ENCODE peak calls at places on chromosomes 11 and 22, in five cellular contexts. J is aorta, G is NB4, X is germinal center, D is KBM-7. M is an unnamed sample.
A peak's percentile ranks its signal among the peaks of the same experiment; 100 is the strongest.

GRCh38 chr11:36748856-36749255 is 150.8 kb upstream of the RAG2 start:
- DNase-seq in J (no peak), G (no peak), X (no peak), D (no peak), M (no peak)

GRCh38 chr22:39980635-39981034 is 14.1 kb upstream of the FAM83F start:
- DNase-seq in J (no peak), G (no peak), X (no peak), D (no peak), M (no peak)

GRCh38 chr11:10568486-10568941 is at the start of gene LYVE1:
- DNase-seq in J (no peak), G (no peak), X (no peak), D (no peak), M (peak; percentile 5)

GRCh38 chr11:72736452-72737069 is 15.6 kb downstream of the ARAP1 start:
- DNase-seq in J (no peak), G (peak; percentile 99), X (peak; percentile 45), D (peak; percentile 89), M (peak; percentile 39)

GRCh38 chr11:43486141-43486540 is 127.4 kb downstream of the TTC17 start:
- DNase-seq in J (no peak), G (no peak), X (no peak), D (no peak), M (no peak)

GRCh38 chr11:1301220-1302000 is 8.0 kb downstream of the TOLLIP start:
- DNase-seq in J (no peak), G (peak; percentile 19), X (no peak), D (no peak), M (no peak)

GRCh38 chr11:47997063-47998053 is 17.0 kb downstream of the PTPRJ start:
- DNase-seq in J (no peak), G (no peak), X (no peak), D (no peak), M (peak; percentile 47)

GRCh38 chr11:111604392-111605009 is 2.3 kb downstream of the SIK2 start:
- DNase-seq in J (no peak), G (peak; percentile 67), X (peak; percentile 32), D (peak; percentile 76), M (peak; percentile 2)

GRCh38 chr11:128285313-128285712 is 302.0 kb downstream of the ETS1 start:
- DNase-seq in J (no peak), G (no peak), X (no peak), D (no peak), M (no peak)

GRCh38 chr11:76086713-76087635 is 119.3 kb downstream of the WNT11 start:
- DNase-seq in J (no peak), G (no peak), X (no peak), D (no peak), M (peak; percentile 35)

GRCh38 chr11:134528453-134528852 is 116.4 kb upstream of the B3GAT1 start:
- DNase-seq in J (peak; percentile 34), G (no peak), X (no peak), D (no peak), M (no peak)

GRCh38 chr22:45630436-45630835 is 41.2 kb upstream of the ATXN10 start:
- DNase-seq in J (peak; percentile 37), G (no peak), X (no peak), D (no peak), M (no peak)

GRCh38 chr11:84871116-84871515 is 756.0 kb downstream of the DLG2 start:
- DNase-seq in J (no peak), G (no peak), X (no peak), D (no peak), M (no peak)

GRCh38 chr11:44943118-44943517 is 7.6 kb downstream of the TP53I11 start:
- DNase-seq in J (no peak), G (peak; percentile 75), X (peak; percentile 83), D (peak; percentile 80), M (no peak)

GRCh38 chr11:10640308-10640707 is 53.2 kb downstream of the IRAG1 start:
- DNase-seq in J (no peak), G (peak; percentile 67), X (no peak), D (peak; percentile 78), M (no peak)

M was measured in trophoblast cell.